ENCODE peak calls at places on chromosomes 13 and 19, in five cellular contexts. Y is tibial nerve, B is breast epithelium, V is body of pancreas, A is upper lobe of right lung. C is an unnamed sample. For H3K4me1, the result is how much of the 10 kb centered on the place peaks cover.

GRCh38 chr13:103351035-103351828 is 285.0 kb upstream of the SLC10A2 start:
- DNase-seq in B (no peak), A (no peak), V (peak), Y (no peak), C (no peak)

GRCh38 chr13:77980592-77980991 is 62.0 kb upstream of the EDNRB start:
- DNase-seq in B (no peak), A (no peak), V (no peak), Y (no peak), C (peak)

GRCh38 chr13:95251641-95252040 is 49.6 kb downstream of the ABCC4 start:
- DNase-seq in V (no peak), B (no peak), A (no peak), Y (no peak), C (no peak)

GRCh38 chr19:48565090-48565489 is 13.1 kb downstream of the SULT2B1 start:
- DNase-seq in A (no peak), V (no peak), B (no peak), Y (no peak), C (no peak)

GRCh38 chr19:51800849-51801244 is 5.9 kb downstream of the FPR3 start:
- DNase-seq in B (no peak), V (no peak), A (no peak), Y (no peak), C (no peak)

GRCh38 chr19:3178377-3178972 is at the start of gene S1PR4:
- DNase-seq in A (peak), B (no peak), V (no peak), Y (no peak), C (peak)

GRCh38 chr19:47776568-47776967 is 1.9 kb upstream of the SELENOW start:
- DNase-seq in A (no peak), B (no peak), Y (no peak), V (no peak), C (no peak)

GRCh38 chr13:89726690-89727435 is 1620.6 kb upstream of the MIR17HG start:
- DNase-seq in A (no peak), V (no peak), Y (no peak), B (no peak), C (no peak)

GRCh38 chr19:51607920-51608562 is 22.2 kb downstream of the SIGLEC5 start:
- DNase-seq in A (peak), V (peak), B (no peak), Y (peak), C (peak)

GRCh38 chr19:35348909-35349611 is 1.4 kb downstream of the FFAR1 start:
- DNase-seq in V (peak), Y (no peak), B (no peak), A (peak), C (peak)

GRCh38 chr13:102018716-102019115 is 383.1 kb downstream of the FGF14 start:
- DNase-seq in B (no peak), Y (no peak), A (no peak), V (no peak), C (no peak)

GRCh38 chr19:16899566-16900075 is 10.8 kb downstream of the F2RL3 start:
- DNase-seq in Y (no peak), A (no peak), B (no peak), V (no peak), C (peak)

GRCh38 chr19:1608414-1609391 is 3.4 kb upstream of the UQCR11 start:
- DNase-seq in B (no peak), Y (no peak), A (no peak), V (no peak), C (no peak)

GRCh38 chr19:48547722-48548121 is 4.2 kb upstream of the SULT2B1 start:
- DNase-seq in A (no peak), V (no peak), Y (no peak), B (no peak), C (no peak)

GRCh38 chr13:78602561-78603239 is 652 bp downstream of the POU4F1 start:
- DNase-seq in V (no peak), B (no peak), Y (no peak), A (no peak), C (no peak)

GRCh38 chr13:112143753-112144615 is 77.0 kb downstream of the SOX1 start:
- DNase-seq in B (no peak), A (peak), V (no peak), Y (no peak), C (no peak)
- H3K4me1 ChIP-seq in B (under half), A (under half), V (under half), Y (under half), C (under half)

GRCh38 chr13:97257228-97257755 is 35.2 kb downstream of the MBNL2 start:
- DNase-seq in V (no peak), B (no peak), Y (no peak), A (no peak), C (no peak)
- TF ChIP-seq CTCF in V (no peak), B (no peak), Y (no peak), A (no peak), C (no peak)

GRCh38 chr19:54521860-54522513 is 19.4 kb downstream of the LAIR2 start:
- DNase-seq in B (no peak), V (no peak), A (no peak), Y (no peak), C (no peak)
- H3K4me1 ChIP-seq in B (under half), V (under half), A (under half), Y (under half), C (under half)

GRCh38 chr13:62360609-62361008 is 945.0 kb upstream of the PCDH20 start:
- DNase-seq in V (no peak), Y (no peak), A (no peak), B (no peak), C (no peak)

GRCh38 chr13:62358646-62358932 is 942.9 kb upstream of the PCDH20 start:
- DNase-seq in V (no peak), A (no peak), B (no peak), Y (no peak), C (no peak)

GRCh38 chr13:62356977-62357376 is 941.3 kb upstream of the PCDH20 start:
- DNase-seq in V (no peak), Y (no peak), A (no peak), B (no peak), C (no peak)

GRCh38 chr13:62357887-62358645 is 942.4 kb upstream of the PCDH20 start:
- DNase-seq in B (no peak), A (no peak), Y (no peak), V (no peak), C (no peak)
- TF ChIP-seq CTCF in B (no peak), A (no peak), Y (no peak), V (peak), C (no peak)

GRCh38 chr13:70311175-70311574 is 202.9 kb upstream of the KLHL1 start:
- DNase-seq in A (no peak), Y (no peak), B (no peak), V (no peak), C (no peak)
- H3K4me1 ChIP-seq in A (under half), Y (under half), B (under half), V (under half), C (under half)

DNA sequence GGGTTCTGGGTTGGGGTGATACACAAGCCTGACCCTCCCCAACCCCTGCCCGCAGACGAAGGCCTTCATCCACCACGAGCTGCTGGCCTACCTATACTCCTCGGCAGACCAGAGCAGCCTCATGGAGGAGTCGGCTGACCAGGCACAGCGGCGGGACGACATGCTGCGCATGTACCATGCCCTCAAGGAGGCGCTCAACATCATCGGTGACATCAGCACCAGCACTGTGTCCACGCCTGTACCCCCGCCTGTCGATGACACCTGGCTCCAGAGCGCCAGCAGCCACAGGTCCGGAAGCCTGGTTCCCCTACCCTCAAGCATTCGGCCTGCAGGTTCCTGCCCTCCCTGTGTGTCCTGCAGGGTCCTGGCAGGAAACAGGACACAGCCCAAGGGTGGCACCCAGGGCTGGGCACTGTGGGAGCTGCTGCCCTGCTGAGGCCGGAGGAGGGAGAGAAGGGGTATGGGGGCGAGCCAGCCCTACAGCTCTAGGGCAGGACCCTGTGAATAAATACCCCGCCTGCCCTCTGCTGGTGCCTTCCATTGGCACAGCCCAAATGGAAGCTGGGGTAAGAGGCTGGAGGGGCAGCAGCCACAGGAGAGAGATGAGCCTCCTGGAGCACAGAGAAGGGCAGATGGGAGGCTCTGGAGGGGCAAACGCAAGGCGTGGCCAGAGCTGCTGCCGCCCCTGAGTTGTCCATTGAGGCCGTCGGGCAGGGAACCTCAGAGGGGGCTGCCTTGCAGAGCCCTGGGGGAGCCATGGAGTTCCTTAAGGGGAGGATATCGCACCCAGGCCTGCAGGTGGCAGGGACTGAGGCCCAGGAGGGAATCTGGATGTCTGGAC is 6.8 kb downstream of the TMED1 start:
- DNase-seq in V (no peak), B (no peak), A (no peak), Y (no peak), C (peak)
- TF ChIP-seq CTCF in V (no peak), B (no peak), A (no peak), Y (no peak), C (no peak)

GRCh38 chr13:41008349-41008980 is 10.7 kb downstream of the ELF1 start:
- DNase-seq in A (no peak), V (no peak), Y (no peak), B (no peak), C (no peak)
- H3K4me1 ChIP-seq in A (under half), V (half or more), Y (under half), B (under half), C (under half)

DNA sequence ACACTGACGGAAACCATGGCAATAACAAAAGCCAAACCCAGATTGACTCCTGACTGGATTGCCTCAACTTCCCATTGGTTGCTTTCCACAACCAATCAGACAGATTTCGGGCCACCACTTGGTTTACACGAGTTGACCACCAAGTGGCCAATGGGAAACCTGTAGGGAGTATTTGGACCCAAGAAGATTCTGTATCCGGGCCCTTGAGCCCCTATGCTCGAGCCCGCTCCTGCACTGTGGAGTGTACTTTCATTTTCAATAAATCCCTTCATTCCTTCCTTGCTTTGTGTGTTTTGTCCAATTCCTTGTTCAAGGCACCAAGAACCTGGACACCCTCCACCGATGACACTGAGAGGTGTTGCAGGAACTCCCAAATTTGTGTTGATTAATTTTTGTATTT is 24.1 kb upstream of the URI1 start:
- DNase-seq in V (no peak), Y (no peak), B (no peak), A (no peak), C (no peak)
- TF ChIP-seq CTCF in V (no peak), Y (no peak), B (no peak), A (no peak), C (no peak)

C was measured in osteoblast.